ENCODE peak calls at places on chromosomes 5 and 9, in nine cellular contexts. One of them, this sample, is unnamed.

GRCh38 chr5:142757564-142757963 is 12.6 kb upstream of the ARHGAP26 start:
- DNase-seq in body of pancreas: no peak
- DNase-seq in endothelial cell: no peak
- DNase-seq in brain microvascular endothelial cell: no peak
- DNase-seq in type B pancreatic cell: no peak
- DNase-seq in choroid plexus epithelial cell: no peak
- DNase-seq in foreskin fibroblast: no peak
- DNase-seq in lung: no peak
- DNase-seq in DND-41: no peak
- DNase-seq in this sample: no peak

GRCh38 chr5:120684749-120685415 is 220.8 kb downstream of the PRR16 start:
- DNase-seq in body of pancreas: no peak
- DNase-seq in endothelial cell: no peak
- DNase-seq in brain microvascular endothelial cell: no peak
- DNase-seq in type B pancreatic cell: no peak
- DNase-seq in choroid plexus epithelial cell: peak; percentile 47
- DNase-seq in foreskin fibroblast: peak; percentile 14
- DNase-seq in lung: no peak
- DNase-seq in DND-41: peak; percentile 31
- DNase-seq in this sample: no peak

GRCh38 chr5:131570757-131571156 is 64.3 kb downstream of the RAPGEF6 start:
- DNase-seq in body of pancreas: no peak
- DNase-seq in endothelial cell: no peak
- DNase-seq in brain microvascular endothelial cell: no peak
- DNase-seq in type B pancreatic cell: no peak
- DNase-seq in choroid plexus epithelial cell: no peak
- DNase-seq in foreskin fibroblast: no peak
- DNase-seq in lung: no peak
- DNase-seq in DND-41: no peak
- DNase-seq in this sample: no peak

GRCh38 chr9:111983484-111983908 is 86.9 kb downstream of the UGCG start:
- DNase-seq in body of pancreas: no peak
- DNase-seq in endothelial cell: no peak
- DNase-seq in brain microvascular endothelial cell: no peak
- DNase-seq in type B pancreatic cell: no peak
- DNase-seq in choroid plexus epithelial cell: no peak
- DNase-seq in foreskin fibroblast: no peak
- DNase-seq in lung: no peak
- DNase-seq in DND-41: no peak
- DNase-seq in this sample: peak; percentile 46

GRCh38 chr5:173717959-173718358 is 101.5 kb upstream of the BOD1 start:
- DNase-seq in body of pancreas: no peak
- DNase-seq in endothelial cell: no peak
- DNase-seq in brain microvascular endothelial cell: no peak
- DNase-seq in type B pancreatic cell: no peak
- DNase-seq in choroid plexus epithelial cell: no peak
- DNase-seq in foreskin fibroblast: no peak
- DNase-seq in lung: no peak
- DNase-seq in DND-41: no peak
- DNase-seq in this sample: no peak

GRCh38 chr5:160020969-160021368 is 12.0 kb downstream of the TTC1 start:
- DNase-seq in body of pancreas: no peak
- DNase-seq in endothelial cell: no peak
- DNase-seq in brain microvascular endothelial cell: no peak
- DNase-seq in type B pancreatic cell: no peak
- DNase-seq in choroid plexus epithelial cell: peak; percentile 60
- DNase-seq in foreskin fibroblast: peak; percentile 15
- DNase-seq in lung: no peak
- DNase-seq in DND-41: no peak
- DNase-seq in this sample: no peak

GRCh38 chr5:88929385-88929784 is 46.4 kb upstream of the MEF2C start:
- DNase-seq in body of pancreas: peak; percentile 21
- DNase-seq in endothelial cell: no peak
- DNase-seq in brain microvascular endothelial cell: no peak
- DNase-seq in type B pancreatic cell: no peak
- DNase-seq in choroid plexus epithelial cell: no peak
- DNase-seq in foreskin fibroblast: no peak
- DNase-seq in lung: no peak
- DNase-seq in DND-41: no peak
- DNase-seq in this sample: no peak

GRCh38 chr9:7394007-7394774 is 405.4 kb downstream of the DMAC1 start:
- DNase-seq in body of pancreas: no peak
- DNase-seq in endothelial cell: no peak
- DNase-seq in brain microvascular endothelial cell: no peak
- DNase-seq in type B pancreatic cell: no peak
- DNase-seq in choroid plexus epithelial cell: no peak
- DNase-seq in foreskin fibroblast: no peak
- DNase-seq in lung: no peak
- DNase-seq in DND-41: no peak
- DNase-seq in this sample: no peak

GRCh38 chr5:28009526-28010025 is 971.2 kb upstream of the CDH9 start:
- DNase-seq in body of pancreas: no peak
- DNase-seq in endothelial cell: no peak
- DNase-seq in brain microvascular endothelial cell: no peak
- DNase-seq in type B pancreatic cell: no peak
- DNase-seq in choroid plexus epithelial cell: no peak
- DNase-seq in foreskin fibroblast: no peak
- DNase-seq in lung: no peak
- DNase-seq in DND-41: no peak
- DNase-seq in this sample: no peak

GRCh38 chr5:42598311-42598710 is 158.3 kb upstream of the CCDC152 start:
- DNase-seq in body of pancreas: no peak
- DNase-seq in endothelial cell: no peak
- DNase-seq in brain microvascular endothelial cell: no peak
- DNase-seq in type B pancreatic cell: no peak
- DNase-seq in choroid plexus epithelial cell: no peak
- DNase-seq in foreskin fibroblast: no peak
- DNase-seq in lung: no peak
- DNase-seq in DND-41: no peak
- DNase-seq in this sample: no peak

GRCh38 chr5:57172466-57172961 is 1.3 kb upstream of the GPBP1 start:
- DNase-seq in body of pancreas: no peak
- DNase-seq in endothelial cell: no peak
- DNase-seq in brain microvascular endothelial cell: no peak
- DNase-seq in type B pancreatic cell: no peak
- DNase-seq in choroid plexus epithelial cell: peak; percentile 50
- DNase-seq in foreskin fibroblast: peak; percentile 45
- DNase-seq in lung: no peak
- DNase-seq in DND-41: peak; percentile 19
- DNase-seq in this sample: no peak

GRCh38 chr5:67454957-67455561 is 258.5 kb upstream of the CD180 start:
- DNase-seq in body of pancreas: no peak
- DNase-seq in endothelial cell: no peak
- DNase-seq in brain microvascular endothelial cell: no peak
- DNase-seq in type B pancreatic cell: no peak
- DNase-seq in choroid plexus epithelial cell: no peak
- DNase-seq in foreskin fibroblast: no peak
- DNase-seq in lung: no peak
- DNase-seq in DND-41: no peak
- DNase-seq in this sample: no peak

GRCh38 chr5:1963941-1964451 is 81.3 kb upstream of the IRX4 start:
- DNase-seq in body of pancreas: no peak
- DNase-seq in endothelial cell: no peak
- DNase-seq in brain microvascular endothelial cell: no peak
- DNase-seq in type B pancreatic cell: no peak
- DNase-seq in choroid plexus epithelial cell: no peak
- DNase-seq in foreskin fibroblast: no peak
- DNase-seq in lung: no peak
- DNase-seq in DND-41: no peak
- DNase-seq in this sample: no peak

GRCh38 chr9:94159069-94159915 is 75.0 kb downstream of the PTPDC1 start:
- DNase-seq in body of pancreas: no peak
- DNase-seq in endothelial cell: no peak
- DNase-seq in brain microvascular endothelial cell: no peak
- DNase-seq in type B pancreatic cell: no peak
- DNase-seq in choroid plexus epithelial cell: peak; percentile 70
- DNase-seq in foreskin fibroblast: peak; percentile 62
- DNase-seq in lung: no peak
- DNase-seq in DND-41: no peak
- DNase-seq in this sample: no peak

GRCh38 chr5:31750215-31750614 is 111.3 kb downstream of the PDZD2 start:
- DNase-seq in body of pancreas: no peak
- DNase-seq in endothelial cell: no peak
- DNase-seq in brain microvascular endothelial cell: no peak
- DNase-seq in type B pancreatic cell: no peak
- DNase-seq in choroid plexus epithelial cell: no peak
- DNase-seq in foreskin fibroblast: no peak
- DNase-seq in lung: no peak
- DNase-seq in DND-41: no peak
- DNase-seq in this sample: no peak

GRCh38 chr5:31755299-31756053 is 116.5 kb downstream of the PDZD2 start:
- DNase-seq in body of pancreas: no peak
- DNase-seq in endothelial cell: no peak
- DNase-seq in brain microvascular endothelial cell: no peak
- DNase-seq in type B pancreatic cell: no peak
- DNase-seq in choroid plexus epithelial cell: no peak
- DNase-seq in foreskin fibroblast: no peak
- DNase-seq in lung: no peak
- DNase-seq in DND-41: no peak
- DNase-seq in this sample: no peak

GRCh38 chr5:31751620-31752019 is 112.7 kb downstream of the PDZD2 start:
- DNase-seq in body of pancreas: no peak
- DNase-seq in endothelial cell: no peak
- DNase-seq in brain microvascular endothelial cell: no peak
- DNase-seq in type B pancreatic cell: no peak
- DNase-seq in choroid plexus epithelial cell: no peak
- DNase-seq in foreskin fibroblast: no peak
- DNase-seq in lung: no peak
- DNase-seq in DND-41: no peak
- DNase-seq in this sample: no peak

GRCh38 chr5:31757813-31758212 is 118.9 kb downstream of the PDZD2 start:
- DNase-seq in body of pancreas: no peak
- DNase-seq in endothelial cell: no peak
- DNase-seq in brain microvascular endothelial cell: no peak
- DNase-seq in type B pancreatic cell: no peak
- DNase-seq in choroid plexus epithelial cell: no peak
- DNase-seq in foreskin fibroblast: peak; percentile 47
- DNase-seq in lung: no peak
- DNase-seq in DND-41: no peak
- DNase-seq in this sample: no peak

DNA sequence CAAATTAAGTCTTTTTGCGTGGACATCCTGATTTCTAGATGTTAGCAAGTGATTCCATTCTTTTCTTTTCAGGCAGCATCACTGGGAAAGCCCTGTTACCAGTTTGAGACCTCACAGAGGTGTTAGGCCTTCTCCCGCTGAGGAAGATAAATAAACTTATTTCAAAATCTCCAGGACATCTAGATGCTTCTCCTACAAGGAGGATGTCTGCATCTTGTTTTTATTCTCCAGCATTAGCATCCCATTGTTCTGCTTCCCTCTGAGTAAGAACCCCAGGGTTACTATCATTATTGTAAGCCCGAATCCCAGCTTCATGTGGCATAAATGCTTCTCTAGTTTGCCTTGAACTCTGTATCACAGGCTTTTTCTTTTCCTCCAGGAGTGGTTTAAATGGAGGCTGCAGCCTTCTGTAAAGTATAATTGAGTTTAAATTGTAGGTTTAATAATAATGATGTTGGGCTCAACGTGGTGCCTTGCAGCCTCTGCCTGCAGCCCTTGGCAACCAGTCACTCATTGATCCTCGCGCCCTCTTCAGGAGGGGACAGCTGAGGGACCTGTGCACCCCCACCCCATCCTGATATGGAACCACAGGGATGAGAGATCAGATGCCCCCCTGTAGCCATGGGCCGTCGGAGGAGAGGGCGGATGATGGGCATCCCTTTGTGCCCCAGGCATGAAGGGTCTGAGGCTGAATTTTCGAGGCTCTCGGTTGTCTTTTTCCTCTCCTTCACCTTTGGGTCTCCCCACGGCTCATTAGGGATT is 115.0 kb downstream of the PDZD2 start:
- DNase-seq in body of pancreas: no peak
- DNase-seq in endothelial cell: no peak
- DNase-seq in brain microvascular endothelial cell: no peak
- DNase-seq in type B pancreatic cell: no peak
- DNase-seq in choroid plexus epithelial cell: no peak
- DNase-seq in foreskin fibroblast: no peak
- DNase-seq in lung: no peak
- DNase-seq in DND-41: no peak
- DNase-seq in this sample: no peak
- TF ChIP-seq CTCF in body of pancreas: no peak
- TF ChIP-seq CTCF in endothelial cell: no peak
- TF ChIP-seq CTCF in brain microvascular endothelial cell: no peak
- TF ChIP-seq CTCF in type B pancreatic cell: no peak
- TF ChIP-seq CTCF in choroid plexus epithelial cell: no peak
- TF ChIP-seq CTCF in foreskin fibroblast: no peak
- TF ChIP-seq CTCF in lung: no peak
- TF ChIP-seq CTCF in DND-41: no peak
- TF ChIP-seq CTCF in this sample: no peak

GRCh38 chr9:89880161-89880560 is 275.3 kb downstream of the GADD45G start:
- DNase-seq in body of pancreas: no peak
- DNase-seq in endothelial cell: no peak
- DNase-seq in brain microvascular endothelial cell: no peak
- DNase-seq in type B pancreatic cell: peak; percentile 50
- DNase-seq in choroid plexus epithelial cell: no peak
- DNase-seq in foreskin fibroblast: no peak
- DNase-seq in lung: no peak
- DNase-seq in DND-41: no peak
- DNase-seq in this sample: no peak
- TF ChIP-seq CTCF in body of pancreas: no peak
- TF ChIP-seq CTCF in endothelial cell: no peak
- TF ChIP-seq CTCF in brain microvascular endothelial cell: no peak
- TF ChIP-seq CTCF in type B pancreatic cell: no peak
- TF ChIP-seq CTCF in choroid plexus epithelial cell: no peak
- TF ChIP-seq CTCF in foreskin fibroblast: no peak
- TF ChIP-seq CTCF in lung: no peak
- TF ChIP-seq CTCF in DND-41: no peak
- TF ChIP-seq CTCF in this sample: no peak

GRCh38 chr5:134524826-134525686 is at the start of gene JADE2:
- DNase-seq in body of pancreas: peak; percentile 80
- DNase-seq in endothelial cell: no peak
- DNase-seq in brain microvascular endothelial cell: peak; percentile 37
- DNase-seq in type B pancreatic cell: no peak
- DNase-seq in choroid plexus epithelial cell: peak; percentile 77
- DNase-seq in foreskin fibroblast: peak; percentile 79
- DNase-seq in lung: peak; percentile 68
- DNase-seq in DND-41: peak; percentile 86
- DNase-seq in this sample: peak; percentile 90
- TF ChIP-seq CTCF in body of pancreas: no peak
- TF ChIP-seq CTCF in endothelial cell: no peak
- TF ChIP-seq CTCF in brain microvascular endothelial cell: no peak
- TF ChIP-seq CTCF in type B pancreatic cell: no peak
- TF ChIP-seq CTCF in choroid plexus epithelial cell: peak; percentile 12
- TF ChIP-seq CTCF in foreskin fibroblast: no peak
- TF ChIP-seq CTCF in lung: no peak
- TF ChIP-seq CTCF in DND-41: peak; percentile 27
- TF ChIP-seq CTCF in this sample: no peak

DNA sequence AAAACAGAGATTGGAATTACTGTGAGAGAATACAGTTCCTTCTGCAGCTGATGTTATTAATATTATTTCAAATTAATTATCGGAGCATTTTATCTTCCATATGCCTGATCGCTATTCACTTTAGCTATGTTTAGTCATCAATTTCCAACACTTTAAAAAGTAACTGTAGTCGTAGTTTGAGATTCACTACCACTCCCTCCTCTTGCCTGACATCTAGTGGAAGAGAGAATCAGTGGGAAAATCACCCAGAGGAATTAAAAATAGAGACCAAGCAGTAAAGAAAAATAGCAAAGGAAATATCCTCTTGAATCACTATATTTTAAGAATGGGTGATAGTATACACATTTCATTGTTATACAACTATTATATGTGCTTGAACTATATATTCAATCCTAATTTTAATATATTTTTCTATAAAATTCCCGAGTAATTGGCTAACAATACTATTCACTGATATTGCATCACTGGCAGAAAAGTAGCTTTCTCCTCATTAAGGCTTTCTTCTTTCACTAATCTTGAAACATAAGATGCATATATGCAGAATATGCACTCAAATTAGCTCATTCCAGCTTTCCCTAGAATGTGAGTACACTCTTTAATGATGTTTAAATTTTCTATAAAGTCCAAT is 708.7 kb downstream of the CDH9 start:
- DNase-seq in body of pancreas: no peak
- DNase-seq in endothelial cell: no peak
- DNase-seq in brain microvascular endothelial cell: no peak
- DNase-seq in type B pancreatic cell: no peak
- DNase-seq in choroid plexus epithelial cell: peak; percentile 4
- DNase-seq in foreskin fibroblast: no peak
- DNase-seq in lung: no peak
- DNase-seq in DND-41: no peak
- DNase-seq in this sample: no peak
- TF ChIP-seq CTCF in body of pancreas: no peak
- TF ChIP-seq CTCF in endothelial cell: peak; percentile 41
- TF ChIP-seq CTCF in brain microvascular endothelial cell: no peak
- TF ChIP-seq CTCF in type B pancreatic cell: peak; percentile 78
- TF ChIP-seq CTCF in choroid plexus epithelial cell: peak; percentile 28
- TF ChIP-seq CTCF in foreskin fibroblast: no peak
- TF ChIP-seq CTCF in lung: no peak
- TF ChIP-seq CTCF in DND-41: peak; percentile 20
- TF ChIP-seq CTCF in this sample: no peak

This sample was measured in GM20000.